ENCODE peak calls at places on chromosomes 4 and X, in five cellular contexts. One of them, this sample, is unnamed.

GRCh38 chrX:36422368-36422767 is 502.8 kb downstream of the CFAP47 start:
- DNase-seq in MM.1S: no peak
- DNase-seq in GM10248: no peak
- DNase-seq in nephron progenitor cell: no peak
- DNase-seq in foreskin fibroblast: no peak
- DNase-seq in this sample: no peak

GRCh38 chr4:45971108-45971507 is 152.7 kb downstream of the GABRG1 start:
- DNase-seq in GM10248: no peak
- DNase-seq in nephron progenitor cell: no peak
- DNase-seq in MM.1S: no peak
- DNase-seq in foreskin fibroblast: no peak
- DNase-seq in this sample: no peak

GRCh38 chr4:2352729-2353221 is 65.7 kb downstream of the ZFYVE28 start:
- DNase-seq in MM.1S: no peak
- DNase-seq in nephron progenitor cell: no peak
- DNase-seq in foreskin fibroblast: no peak
- DNase-seq in GM10248: no peak
- DNase-seq in this sample: no peak

GRCh38 chr4:20408596-20408995 is 156.9 kb downstream of the SLIT2 start:
- DNase-seq in foreskin fibroblast: peak
- DNase-seq in MM.1S: no peak
- DNase-seq in nephron progenitor cell: no peak
- DNase-seq in GM10248: no peak
- DNase-seq in this sample: no peak

GRCh38 chr4:118964891-118965411 is 76.3 kb downstream of the SYNPO2 start:
- DNase-seq in foreskin fibroblast: peak
- DNase-seq in MM.1S: no peak
- DNase-seq in GM10248: no peak
- DNase-seq in nephron progenitor cell: no peak
- DNase-seq in this sample: no peak

GRCh38 chr4:101277661-101278060 is 69.7 kb downstream of the PPP3CA start:
- DNase-seq in nephron progenitor cell: no peak
- DNase-seq in GM10248: no peak
- DNase-seq in MM.1S: no peak
- DNase-seq in foreskin fibroblast: peak
- DNase-seq in this sample: no peak

GRCh38 chr4:120156115-120156718 is 89.6 kb upstream of the MAD2L1 start:
- DNase-seq in MM.1S: peak
- DNase-seq in nephron progenitor cell: peak
- DNase-seq in foreskin fibroblast: peak
- DNase-seq in GM10248: peak
- DNase-seq in this sample: peak

GRCh38 chr4:165780735-165781134 is 92.3 kb upstream of the TLL1 start:
- DNase-seq in MM.1S: peak
- DNase-seq in foreskin fibroblast: no peak
- DNase-seq in nephron progenitor cell: no peak
- DNase-seq in GM10248: no peak
- DNase-seq in this sample: no peak

GRCh38 chr4:137531951-137532868 is at the start of gene PCDH18:
- DNase-seq in foreskin fibroblast: peak
- DNase-seq in MM.1S: peak
- DNase-seq in nephron progenitor cell: peak
- DNase-seq in GM10248: peak
- DNase-seq in this sample: peak

GRCh38 chr4:48078862-48079655 is 55.0 kb downstream of the TXK start:
- DNase-seq in MM.1S: no peak
- DNase-seq in foreskin fibroblast: peak
- DNase-seq in nephron progenitor cell: no peak
- DNase-seq in GM10248: no peak
- DNase-seq in this sample: no peak

GRCh38 chr4:168744021-168744420 is 247.2 kb downstream of the PALLD start:
- DNase-seq in MM.1S: no peak
- DNase-seq in GM10248: no peak
- DNase-seq in nephron progenitor cell: no peak
- DNase-seq in foreskin fibroblast: peak
- DNase-seq in this sample: no peak

GRCh38 chrX:68599256-68600152 is 48.0 kb upstream of the STARD8 start:
- DNase-seq in GM10248: no peak
- DNase-seq in nephron progenitor cell: peak
- DNase-seq in MM.1S: no peak
- DNase-seq in foreskin fibroblast: peak
- DNase-seq in this sample: no peak

GRCh38 chrX:11929476-11929875 is 171.4 kb downstream of the MSL3 start:
- DNase-seq in MM.1S: no peak
- DNase-seq in GM10248: no peak
- DNase-seq in nephron progenitor cell: no peak
- DNase-seq in foreskin fibroblast: peak
- DNase-seq in this sample: no peak

GRCh38 chrX:77434949-77435348 is 12.2 kb upstream of the FGF16 start:
- DNase-seq in GM10248: no peak
- DNase-seq in MM.1S: no peak
- DNase-seq in nephron progenitor cell: no peak
- DNase-seq in foreskin fibroblast: no peak
- DNase-seq in this sample: no peak

GRCh38 chr4:77880784-77881183 is 18.2 kb downstream of the MRPL1 start:
- DNase-seq in foreskin fibroblast: no peak
- DNase-seq in MM.1S: peak
- DNase-seq in nephron progenitor cell: no peak
- DNase-seq in GM10248: no peak
- DNase-seq in this sample: peak

GRCh38 chr4:31106419-31106818 is 386.2 kb downstream of the PCDH7 start:
- DNase-seq in foreskin fibroblast: no peak
- DNase-seq in nephron progenitor cell: no peak
- DNase-seq in MM.1S: no peak
- DNase-seq in GM10248: no peak
- DNase-seq in this sample: no peak

GRCh38 chr4:36343501-36343900 is 62.1 kb downstream of the DTHD1 start:
- DNase-seq in nephron progenitor cell: no peak
- DNase-seq in MM.1S: no peak
- DNase-seq in GM10248: no peak
- DNase-seq in foreskin fibroblast: no peak
- DNase-seq in this sample: no peak

GRCh38 chrX:27915617-27916016 is 65.6 kb downstream of the DCAF8L1 start:
- DNase-seq in nephron progenitor cell: no peak
- DNase-seq in foreskin fibroblast: peak
- DNase-seq in MM.1S: no peak
- DNase-seq in GM10248: no peak
- DNase-seq in this sample: peak

GRCh38 chrX:30613736-30614135 is 36.2 kb upstream of the TASL start:
- DNase-seq in MM.1S: no peak
- DNase-seq in foreskin fibroblast: no peak
- DNase-seq in nephron progenitor cell: no peak
- DNase-seq in GM10248: no peak
- DNase-seq in this sample: no peak

GRCh38 chrX:116862340-116862739 is 399.6 kb upstream of the CT83 start:
- DNase-seq in foreskin fibroblast: no peak
- DNase-seq in nephron progenitor cell: no peak
- DNase-seq in GM10248: no peak
- DNase-seq in MM.1S: peak
- DNase-seq in this sample: no peak

GRCh38 chrX:120021927-120022326 is 55.6 kb downstream of the RHOXF2B start:
- DNase-seq in foreskin fibroblast: no peak
- DNase-seq in GM10248: no peak
- DNase-seq in MM.1S: no peak
- DNase-seq in nephron progenitor cell: no peak
- DNase-seq in this sample: no peak

GRCh38 chrX:140057001-140057411 is 91.7 kb upstream of the CXorf66 start:
- DNase-seq in GM10248: peak
- DNase-seq in MM.1S: peak
- DNase-seq in foreskin fibroblast: peak
- DNase-seq in nephron progenitor cell: peak
- DNase-seq in this sample: peak

GRCh38 chr4:128558896-128559669 is 250.4 kb upstream of the JADE1 start:
- DNase-seq in nephron progenitor cell: no peak
- DNase-seq in MM.1S: peak
- DNase-seq in foreskin fibroblast: peak
- DNase-seq in GM10248: no peak
- DNase-seq in this sample: no peak

GRCh38 chr4:103410401-103410800 is 212.3 kb upstream of the CENPE start:
- DNase-seq in GM10248: no peak
- DNase-seq in foreskin fibroblast: no peak
- DNase-seq in MM.1S: no peak
- DNase-seq in nephron progenitor cell: no peak
- DNase-seq in this sample: no peak

GRCh38 chr4:176320340-176320975 is 692 bp downstream of the SPCS3 start:
- DNase-seq in MM.1S: peak
- DNase-seq in nephron progenitor cell: peak
- DNase-seq in GM10248: peak
- DNase-seq in foreskin fibroblast: peak
- DNase-seq in this sample: peak

GRCh38 chr4:138164218-138164617 is 77.9 kb downstream of the SLC7A11 start:
- DNase-seq in GM10248: no peak
- DNase-seq in MM.1S: no peak
- DNase-seq in foreskin fibroblast: no peak
- DNase-seq in nephron progenitor cell: no peak
- DNase-seq in this sample: no peak

GRCh38 chr4:55111601-55112000 is 13.8 kb downstream of the KDR start:
- DNase-seq in MM.1S: no peak
- DNase-seq in foreskin fibroblast: no peak
- DNase-seq in nephron progenitor cell: no peak
- DNase-seq in GM10248: no peak
- DNase-seq in this sample: no peak

GRCh38 chrX:101407748-101408529 is at the start of the genes GLA and HNRNPH2:
- DNase-seq in GM10248: peak
- DNase-seq in MM.1S: peak
- DNase-seq in foreskin fibroblast: peak
- DNase-seq in nephron progenitor cell: peak
- DNase-seq in this sample: peak

GRCh38 chr4:186953601-186954260 is 230.1 kb upstream of the FAT1 start:
- DNase-seq in MM.1S: no peak
- DNase-seq in foreskin fibroblast: no peak
- DNase-seq in GM10248: no peak
- DNase-seq in nephron progenitor cell: no peak
- DNase-seq in this sample: peak

GRCh38 chrX:65203545-65203944 is 227.3 kb upstream of the ZC4H2 start:
- DNase-seq in MM.1S: no peak
- DNase-seq in nephron progenitor cell: no peak
- DNase-seq in GM10248: no peak
- DNase-seq in foreskin fibroblast: no peak
- DNase-seq in this sample: no peak

GRCh38 chr4:163484906-163485305 is 9.6 kb upstream of the TMA16 start:
- DNase-seq in nephron progenitor cell: peak
- DNase-seq in GM10248: peak
- DNase-seq in foreskin fibroblast: peak
- DNase-seq in MM.1S: peak
- DNase-seq in this sample: peak

GRCh38 chrX:124862304-124862703 is 457.4 kb upstream of the TEX13C start:
- DNase-seq in foreskin fibroblast: no peak
- DNase-seq in nephron progenitor cell: no peak
- DNase-seq in GM10248: no peak
- DNase-seq in MM.1S: no peak
- DNase-seq in this sample: no peak

DNA sequence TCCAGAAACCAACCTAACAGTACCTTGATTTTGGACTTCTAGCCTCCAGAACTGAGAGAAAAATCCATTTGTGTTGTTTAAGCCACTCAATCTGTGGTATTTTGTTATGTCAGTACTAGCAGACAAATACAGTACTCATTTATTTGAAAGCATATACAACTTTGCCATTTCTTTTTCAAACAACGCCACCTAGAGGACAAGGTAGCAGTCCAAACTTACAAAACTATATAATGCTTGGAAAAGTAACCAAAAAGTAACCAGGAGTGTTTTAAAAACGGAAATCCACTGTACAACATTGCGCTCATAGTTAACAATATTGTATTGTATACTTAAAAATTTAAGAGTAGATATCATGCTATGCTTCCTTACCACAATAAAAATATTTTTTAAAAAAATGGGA is 37.0 kb upstream of the FGF13 start:
- DNase-seq in foreskin fibroblast: peak
- DNase-seq in MM.1S: peak
- DNase-seq in GM10248: no peak
- DNase-seq in nephron progenitor cell: no peak
- DNase-seq in this sample: peak
- TF ChIP-seq CTCF in foreskin fibroblast: peak
- TF ChIP-seq CTCF in MM.1S: peak
- TF ChIP-seq CTCF in GM10248: peak
- TF ChIP-seq CTCF in nephron progenitor cell: peak
- TF ChIP-seq CTCF in this sample: peak

GRCh38 chrX:53678667-53679066 is 7.9 kb downstream of the HUWE1 start:
- DNase-seq in foreskin fibroblast: no peak
- DNase-seq in MM.1S: no peak
- DNase-seq in GM10248: no peak
- DNase-seq in nephron progenitor cell: no peak
- DNase-seq in this sample: peak
- TF ChIP-seq CTCF in foreskin fibroblast: peak
- TF ChIP-seq CTCF in MM.1S: peak
- TF ChIP-seq CTCF in GM10248: no peak
- TF ChIP-seq CTCF in nephron progenitor cell: no peak
- TF ChIP-seq CTCF in this sample: peak

DNA sequence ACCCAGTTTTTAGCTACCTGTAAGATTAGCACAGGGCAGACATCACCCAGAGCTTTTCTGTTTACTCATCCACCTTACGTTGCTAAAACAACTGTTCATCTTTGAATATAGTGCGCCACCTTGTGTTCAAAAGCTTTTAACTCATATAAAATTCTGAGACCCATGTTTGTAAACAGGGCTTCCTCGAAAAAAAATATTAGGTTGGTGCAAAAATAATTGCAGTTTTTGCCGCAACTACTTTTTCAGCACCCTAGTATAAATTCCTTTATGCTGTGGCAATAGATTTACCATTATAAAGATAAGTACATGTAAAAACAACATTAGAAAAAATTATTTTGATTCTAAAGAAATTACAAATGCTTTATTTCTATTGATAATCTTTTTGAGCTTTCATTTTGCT is 147.9 kb downstream of the LRBA start:
- DNase-seq in nephron progenitor cell: peak
- DNase-seq in GM10248: peak
- DNase-seq in foreskin fibroblast: peak
- DNase-seq in MM.1S: peak
- DNase-seq in this sample: peak
- TF ChIP-seq CTCF in nephron progenitor cell: peak
- TF ChIP-seq CTCF in GM10248: peak
- TF ChIP-seq CTCF in foreskin fibroblast: peak
- TF ChIP-seq CTCF in MM.1S: peak
- TF ChIP-seq CTCF in this sample: peak

DNA sequence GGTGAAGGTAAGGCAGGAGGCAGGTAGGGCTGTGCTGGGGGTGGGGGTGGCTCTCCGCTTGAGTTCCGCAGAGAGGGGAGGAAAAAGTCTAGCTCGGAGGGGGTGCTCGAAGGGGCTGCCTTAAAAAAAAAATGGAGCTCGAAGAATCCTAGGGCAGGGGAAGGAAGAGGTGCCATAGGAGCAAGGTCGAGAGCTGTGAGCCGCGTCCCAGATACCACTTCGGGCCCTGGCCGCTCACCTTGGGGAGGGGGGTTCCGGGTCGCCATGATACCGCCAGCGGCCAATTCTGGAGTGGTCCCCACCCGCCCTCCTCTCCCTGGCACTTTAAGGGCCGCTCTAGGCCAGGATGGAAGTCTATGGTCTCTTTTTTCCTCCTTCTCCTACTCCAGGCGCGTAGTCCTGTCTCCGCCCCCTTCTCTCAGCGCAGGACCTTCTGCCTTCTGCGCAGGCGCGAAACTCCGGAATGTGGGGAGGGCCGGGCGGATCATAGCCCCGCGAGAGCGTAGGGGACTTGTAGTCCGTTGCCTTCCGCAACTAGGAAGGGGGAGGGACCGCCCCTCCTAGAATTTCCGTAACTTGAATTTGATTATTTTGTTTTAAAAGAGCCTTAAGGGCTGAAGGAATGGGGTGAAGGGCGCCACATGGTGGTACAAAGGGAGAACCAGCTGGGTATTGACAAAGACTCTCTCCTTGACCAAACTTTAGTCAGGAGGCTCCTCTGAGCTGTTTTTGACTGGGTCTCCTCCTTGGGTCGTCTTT is at the start of gene FUNDC1:
- DNase-seq in GM10248: peak
- DNase-seq in foreskin fibroblast: peak
- DNase-seq in nephron progenitor cell: peak
- DNase-seq in MM.1S: peak
- DNase-seq in this sample: peak
- TF ChIP-seq CTCF in GM10248: no peak
- TF ChIP-seq CTCF in foreskin fibroblast: peak
- TF ChIP-seq CTCF in nephron progenitor cell: peak
- TF ChIP-seq CTCF in MM.1S: peak
- TF ChIP-seq CTCF in this sample: peak